ENCODE peak calls at places on chromosomes 12 and 14, in nine cellular contexts. I is stimulated activated effector memory CD8-positive, alpha-beta T cell treated with anti-CD3 and anti-CD28 coated beads, Interleukin-12 subunit alpha, Interleukin-12 subunit beta, amount 100 ng/mL, for 72 hours; C is GM20000; A is occipital lobe; Z is Calu3; D is smooth muscle cell of the brain vasculature; T is brain microvascular endothelial cell; F is activated CD4-positive, alpha-beta T cell treated with anti-CD3 and anti-CD28 coated beads for 1 hour; J is natural killer cell. Q is an unnamed sample.

GRCh38 chr14:70808402-70809237 is 693 bp downstream of the MAP3K9 start:
- DNase-seq in I (peak), C (peak), A (peak), Z (peak), D (no peak), T (no peak), F (peak), J (no peak), Q (peak)

GRCh38 chr12:66118240-66118891 is 12.2 kb downstream of the LLPH start:
- DNase-seq in I (no peak), C (no peak), A (no peak), Z (no peak), D (no peak), T (no peak), F (no peak), J (no peak), Q (no peak)

GRCh38 chr14:23763394-23763793 is 127.2 kb downstream of the DHRS2 start:
- DNase-seq in I (no peak), C (no peak), A (no peak), Z (no peak), D (no peak), T (no peak), F (no peak), J (no peak), Q (no peak)

GRCh38 chr14:74974364-74975058 is 19.1 kb upstream of the PGF start:
- DNase-seq in I (no peak), C (no peak), A (no peak), Z (no peak), D (no peak), T (no peak), F (no peak), J (no peak), Q (no peak)

GRCh38 chr14:99729991-99730875 is 46.1 kb downstream of the CYP46A1 start:
- DNase-seq in I (peak), C (peak), A (no peak), Z (peak), D (no peak), T (no peak), F (peak), J (peak), Q (peak)

GRCh38 chr14:77516111-77516510 is 17.5 kb upstream of the ISM2 start:
- DNase-seq in I (no peak), C (no peak), A (no peak), Z (no peak), D (no peak), T (no peak), F (no peak), J (no peak), Q (no peak)

GRCh38 chr12:32768518-32768917 is 12.8 kb upstream of the YARS2 start:
- DNase-seq in I (no peak), C (no peak), A (no peak), Z (no peak), D (no peak), T (no peak), F (no peak), J (no peak), Q (no peak)

GRCh38 chr12:76083761-76084276 is 666 bp downstream of the NAP1L1 start:
- DNase-seq in I (peak), C (peak), A (peak), Z (peak), D (peak), T (peak), F (peak), J (peak), Q (peak)

GRCh38 chr14:96027356-96028335 is 11.5 kb upstream of the C14orf132 start:
- DNase-seq in I (no peak), C (no peak), A (peak), Z (no peak), D (no peak), T (no peak), F (no peak), J (no peak), Q (no peak)

GRCh38 chr14:104277416-104278213 is 139.2 kb downstream of the KIF26A start:
- DNase-seq in I (no peak), C (no peak), A (no peak), Z (no peak), D (no peak), T (no peak), F (no peak), J (peak), Q (no peak)